ENCODE peak calls at places on chromosome 9, in six cellular contexts. One of them, this sample, is unnamed.

GRCh38 chr9:113876806-113877236 is 712 bp downstream of the ZNF618 start:
- DNase-seq in dermis microvascular lymphatic vessel endothelial cell: peak; percentile 35
- DNase-seq in CD8-positive, alpha-beta memory T cell: no peak
- DNase-seq in brain microvascular endothelial cell: no peak
- DNase-seq in amniotic stem cell: peak; percentile 48
- DNase-seq in kidney tubule cell: peak; percentile 28
- DNase-seq in this sample: no peak

GRCh38 chr9:21576331-21577189 is 94.4 kb upstream of the IFNE start:
- DNase-seq in kidney tubule cell: peak; percentile 96
- DNase-seq in CD8-positive, alpha-beta memory T cell: no peak
- DNase-seq in brain microvascular endothelial cell: peak; percentile 92
- DNase-seq in amniotic stem cell: peak; percentile 71
- DNase-seq in dermis microvascular lymphatic vessel endothelial cell: peak; percentile 82
- DNase-seq in this sample: no peak

GRCh38 chr9:15277400-15278137 is 29.4 kb downstream of the TTC39B start:
- DNase-seq in brain microvascular endothelial cell: no peak
- DNase-seq in CD8-positive, alpha-beta memory T cell: no peak
- DNase-seq in dermis microvascular lymphatic vessel endothelial cell: peak; percentile 36
- DNase-seq in amniotic stem cell: no peak
- DNase-seq in kidney tubule cell: peak; percentile 59
- DNase-seq in this sample: peak; percentile 32

GRCh38 chr9:77916410-77916819 is 115.2 kb downstream of the GNAQ start:
- DNase-seq in amniotic stem cell: no peak
- DNase-seq in dermis microvascular lymphatic vessel endothelial cell: peak; percentile 54
- DNase-seq in CD8-positive, alpha-beta memory T cell: no peak
- DNase-seq in brain microvascular endothelial cell: no peak
- DNase-seq in kidney tubule cell: no peak
- DNase-seq in this sample: no peak

GRCh38 chr9:127018935-127019334 is 103.5 kb downstream of the ANGPTL2 start:
- DNase-seq in CD8-positive, alpha-beta memory T cell: no peak
- DNase-seq in kidney tubule cell: no peak
- DNase-seq in dermis microvascular lymphatic vessel endothelial cell: no peak
- DNase-seq in brain microvascular endothelial cell: no peak
- DNase-seq in amniotic stem cell: no peak
- DNase-seq in this sample: no peak

GRCh38 chr9:84670106-84670800 is 724 bp downstream of the NTRK2 start:
- DNase-seq in brain microvascular endothelial cell: no peak
- DNase-seq in amniotic stem cell: no peak
- DNase-seq in kidney tubule cell: peak; percentile 23
- DNase-seq in dermis microvascular lymphatic vessel endothelial cell: no peak
- DNase-seq in CD8-positive, alpha-beta memory T cell: no peak
- DNase-seq in this sample: peak; percentile 36

GRCh38 chr9:4137755-4138154 is 162.1 kb downstream of the GLIS3 start:
- DNase-seq in amniotic stem cell: peak; percentile 12
- DNase-seq in kidney tubule cell: peak; percentile 90
- DNase-seq in brain microvascular endothelial cell: peak; percentile 40
- DNase-seq in CD8-positive, alpha-beta memory T cell: no peak
- DNase-seq in dermis microvascular lymphatic vessel endothelial cell: peak; percentile 31
- DNase-seq in this sample: no peak

GRCh38 chr9:16282216-16282615 is 588.3 kb downstream of the BNC2 start:
- DNase-seq in dermis microvascular lymphatic vessel endothelial cell: no peak
- DNase-seq in kidney tubule cell: peak; percentile 45
- DNase-seq in brain microvascular endothelial cell: no peak
- DNase-seq in amniotic stem cell: no peak
- DNase-seq in CD8-positive, alpha-beta memory T cell: no peak
- DNase-seq in this sample: no peak

GRCh38 chr9:38108326-38108725 is 39.3 kb upstream of the SHB start:
- DNase-seq in amniotic stem cell: no peak
- DNase-seq in kidney tubule cell: no peak
- DNase-seq in brain microvascular endothelial cell: no peak
- DNase-seq in dermis microvascular lymphatic vessel endothelial cell: no peak
- DNase-seq in CD8-positive, alpha-beta memory T cell: no peak
- DNase-seq in this sample: no peak

GRCh38 chr9:93057024-93057702 is 1.3 kb upstream of the SUSD3 start:
- DNase-seq in kidney tubule cell: no peak
- DNase-seq in dermis microvascular lymphatic vessel endothelial cell: no peak
- DNase-seq in amniotic stem cell: no peak
- DNase-seq in brain microvascular endothelial cell: no peak
- DNase-seq in CD8-positive, alpha-beta memory T cell: no peak
- DNase-seq in this sample: no peak

GRCh38 chr9:124771867-124772621 is 933 bp upstream of the NR6A1 start:
- DNase-seq in brain microvascular endothelial cell: peak; percentile 36
- DNase-seq in dermis microvascular lymphatic vessel endothelial cell: peak; percentile 68
- DNase-seq in CD8-positive, alpha-beta memory T cell: peak; percentile 61
- DNase-seq in amniotic stem cell: no peak
- DNase-seq in kidney tubule cell: peak; percentile 76
- DNase-seq in this sample: peak; percentile 70

GRCh38 chr9:3027260-3027659 is 183.4 kb upstream of the PUM3 start:
- DNase-seq in amniotic stem cell: no peak
- DNase-seq in brain microvascular endothelial cell: no peak
- DNase-seq in kidney tubule cell: no peak
- DNase-seq in CD8-positive, alpha-beta memory T cell: no peak
- DNase-seq in dermis microvascular lymphatic vessel endothelial cell: no peak
- DNase-seq in this sample: no peak

GRCh38 chr9:86434039-86434726 is 80.0 kb upstream of the TUT7 start:
- DNase-seq in CD8-positive, alpha-beta memory T cell: no peak
- DNase-seq in dermis microvascular lymphatic vessel endothelial cell: peak; percentile 58
- DNase-seq in amniotic stem cell: peak; percentile 69
- DNase-seq in kidney tubule cell: peak; percentile 84
- DNase-seq in brain microvascular endothelial cell: peak; percentile 43
- DNase-seq in this sample: peak; percentile 57